ENCODE peak calls at places on chromosomes 4 and X, in ten cellular contexts. One of them, this sample, is unnamed.
A peak's percentile ranks its signal among the peaks of the same experiment; 100 is the strongest.

GRCh38 chrX:108033890-108034289 is 11.0 kb upstream of the VSIG1 start:
- DNase-seq in heart left ventricle: no peak
- DNase-seq in Calu3: no peak
- DNase-seq in dorsolateral prefrontal cortex: no peak
- DNase-seq in HFFc6: no peak
- DNase-seq in IMR-90: no peak
- DNase-seq in left ventricle myocardium inferior: no peak
- DNase-seq in SK-N-SH: no peak
- DNase-seq in right lobe of liver: no peak
- DNase-seq in cardiac muscle cell: no peak
- DNase-seq in this sample: no peak

GRCh38 chr4:181870326-181870725 is 372.9 kb upstream of the TENM3 start:
- DNase-seq in left ventricle myocardium inferior: no peak
- DNase-seq in dorsolateral prefrontal cortex: no peak
- DNase-seq in SK-N-SH: no peak
- DNase-seq in heart left ventricle: no peak
- DNase-seq in Calu3: no peak
- DNase-seq in IMR-90: peak; percentile 79
- DNase-seq in HFFc6: peak; percentile 50
- DNase-seq in cardiac muscle cell: no peak
- DNase-seq in right lobe of liver: no peak
- DNase-seq in this sample: no peak

GRCh38 chrX:41863343-41864203 is 59.8 kb downstream of the CASK start:
- DNase-seq in Calu3: no peak
- DNase-seq in left ventricle myocardium inferior: no peak
- DNase-seq in IMR-90: no peak
- DNase-seq in heart left ventricle: no peak
- DNase-seq in cardiac muscle cell: no peak
- DNase-seq in right lobe of liver: no peak
- DNase-seq in dorsolateral prefrontal cortex: no peak
- DNase-seq in HFFc6: no peak
- DNase-seq in SK-N-SH: no peak
- DNase-seq in this sample: no peak

GRCh38 chr4:184676093-184676492 is 26.6 kb downstream of the PRIMPOL start:
- DNase-seq in SK-N-SH: no peak
- DNase-seq in IMR-90: no peak
- DNase-seq in Calu3: no peak
- DNase-seq in dorsolateral prefrontal cortex: no peak
- DNase-seq in HFFc6: no peak
- DNase-seq in cardiac muscle cell: no peak
- DNase-seq in heart left ventricle: no peak
- DNase-seq in right lobe of liver: no peak
- DNase-seq in left ventricle myocardium inferior: no peak
- DNase-seq in this sample: no peak

GRCh38 chr4:139986621-139987510 is 167.1 kb downstream of the MAML3 start:
- DNase-seq in IMR-90: peak; percentile 28
- DNase-seq in cardiac muscle cell: no peak
- DNase-seq in dorsolateral prefrontal cortex: no peak
- DNase-seq in SK-N-SH: peak; percentile 39
- DNase-seq in HFFc6: no peak
- DNase-seq in heart left ventricle: no peak
- DNase-seq in left ventricle myocardium inferior: no peak
- DNase-seq in Calu3: no peak
- DNase-seq in right lobe of liver: no peak
- DNase-seq in this sample: no peak

GRCh38 chr4:41935652-41936021 is 408 bp downstream of the TMEM33 start:
- DNase-seq in right lobe of liver: no peak
- DNase-seq in SK-N-SH: no peak
- DNase-seq in cardiac muscle cell: no peak
- DNase-seq in heart left ventricle: no peak
- DNase-seq in HFFc6: no peak
- DNase-seq in Calu3: no peak
- DNase-seq in IMR-90: peak; percentile 10
- DNase-seq in dorsolateral prefrontal cortex: no peak
- DNase-seq in left ventricle myocardium inferior: no peak
- DNase-seq in this sample: peak; percentile 34

GRCh38 chr4:98260579-98261290 is 449 bp upstream of the RAP1GDS1 start:
- DNase-seq in dorsolateral prefrontal cortex: peak; percentile 90
- DNase-seq in left ventricle myocardium inferior: peak; percentile 96
- DNase-seq in HFFc6: peak; percentile 93
- DNase-seq in cardiac muscle cell: peak; percentile 97
- DNase-seq in heart left ventricle: peak; percentile 96
- DNase-seq in SK-N-SH: peak; percentile 97
- DNase-seq in IMR-90: peak; percentile 96
- DNase-seq in right lobe of liver: peak; percentile 98
- DNase-seq in Calu3: peak; percentile 91
- DNase-seq in this sample: peak; percentile 98

GRCh38 chr4:114807759-114808404 is 209.3 kb downstream of the UGT8 start:
- DNase-seq in dorsolateral prefrontal cortex: no peak
- DNase-seq in right lobe of liver: no peak
- DNase-seq in SK-N-SH: peak; percentile 38
- DNase-seq in HFFc6: no peak
- DNase-seq in Calu3: peak; percentile 1
- DNase-seq in cardiac muscle cell: peak; percentile 62
- DNase-seq in heart left ventricle: no peak
- DNase-seq in left ventricle myocardium inferior: no peak
- DNase-seq in IMR-90: peak; percentile 3
- DNase-seq in this sample: peak; percentile 43

GRCh38 chr4:36165256-36166005 is 78.9 kb downstream of the ARAP2 start:
- DNase-seq in cardiac muscle cell: no peak
- DNase-seq in SK-N-SH: no peak
- DNase-seq in Calu3: no peak
- DNase-seq in left ventricle myocardium inferior: no peak
- DNase-seq in HFFc6: no peak
- DNase-seq in dorsolateral prefrontal cortex: no peak
- DNase-seq in right lobe of liver: no peak
- DNase-seq in IMR-90: peak; percentile 28
- DNase-seq in heart left ventricle: no peak
- DNase-seq in this sample: no peak

GRCh38 chrX:31181377-31182038 is 109.7 kb upstream of the FTHL17 start:
- DNase-seq in HFFc6: no peak
- DNase-seq in SK-N-SH: no peak
- DNase-seq in IMR-90: no peak
- DNase-seq in heart left ventricle: no peak
- DNase-seq in cardiac muscle cell: no peak
- DNase-seq in Calu3: no peak
- DNase-seq in dorsolateral prefrontal cortex: no peak
- DNase-seq in right lobe of liver: no peak
- DNase-seq in left ventricle myocardium inferior: no peak
- DNase-seq in this sample: no peak

GRCh38 chrX:155262970-155263754 is 1.1 kb downstream of the RAB39B start:
- DNase-seq in dorsolateral prefrontal cortex: no peak
- DNase-seq in IMR-90: no peak
- DNase-seq in heart left ventricle: no peak
- DNase-seq in cardiac muscle cell: no peak
- DNase-seq in right lobe of liver: no peak
- DNase-seq in HFFc6: no peak
- DNase-seq in Calu3: no peak
- DNase-seq in SK-N-SH: no peak
- DNase-seq in left ventricle myocardium inferior: no peak
- DNase-seq in this sample: no peak

GRCh38 chr4:1496116-1496642 is 89.9 kb upstream of the NKX1-1 start:
- DNase-seq in left ventricle myocardium inferior: no peak
- DNase-seq in cardiac muscle cell: no peak
- DNase-seq in SK-N-SH: peak; percentile 6
- DNase-seq in Calu3: no peak
- DNase-seq in HFFc6: no peak
- DNase-seq in IMR-90: no peak
- DNase-seq in heart left ventricle: no peak
- DNase-seq in dorsolateral prefrontal cortex: no peak
- DNase-seq in right lobe of liver: no peak
- DNase-seq in this sample: no peak

GRCh38 chr4:26015133-26015651 is 101.2 kb downstream of the SMIM20 start:
- DNase-seq in IMR-90: peak; percentile 97
- DNase-seq in right lobe of liver: no peak
- DNase-seq in cardiac muscle cell: no peak
- DNase-seq in Calu3: no peak
- DNase-seq in HFFc6: peak; percentile 99
- DNase-seq in heart left ventricle: peak; percentile 53
- DNase-seq in left ventricle myocardium inferior: peak; percentile 61
- DNase-seq in dorsolateral prefrontal cortex: no peak
- DNase-seq in SK-N-SH: no peak
- DNase-seq in this sample: no peak

GRCh38 chr4:8162625-8163024 is 4.0 kb upstream of the ABLIM2 start:
- DNase-seq in cardiac muscle cell: no peak
- DNase-seq in dorsolateral prefrontal cortex: no peak
- DNase-seq in SK-N-SH: no peak
- DNase-seq in Calu3: no peak
- DNase-seq in left ventricle myocardium inferior: no peak
- DNase-seq in HFFc6: no peak
- DNase-seq in heart left ventricle: no peak
- DNase-seq in IMR-90: no peak
- DNase-seq in right lobe of liver: no peak
- DNase-seq in this sample: no peak

GRCh38 chr4:71550220-71551190 is 211.7 kb downstream of the SLC4A4 start:
- DNase-seq in SK-N-SH: no peak
- DNase-seq in right lobe of liver: no peak
- DNase-seq in dorsolateral prefrontal cortex: no peak
- DNase-seq in HFFc6: peak; percentile 82
- DNase-seq in IMR-90: peak; percentile 84
- DNase-seq in left ventricle myocardium inferior: no peak
- DNase-seq in cardiac muscle cell: peak; percentile 54
- DNase-seq in heart left ventricle: no peak
- DNase-seq in Calu3: peak; percentile 18
- DNase-seq in this sample: no peak
- TF ChIP-seq CTCF in SK-N-SH: no peak
- TF ChIP-seq CTCF in right lobe of liver: peak; percentile 7
- TF ChIP-seq CTCF in dorsolateral prefrontal cortex: no peak
- TF ChIP-seq CTCF in HFFc6: peak; percentile 58
- TF ChIP-seq CTCF in IMR-90: peak; percentile 39
- TF ChIP-seq CTCF in left ventricle myocardium inferior: no peak
- TF ChIP-seq CTCF in cardiac muscle cell: peak; percentile 20
- TF ChIP-seq CTCF in heart left ventricle: no peak
- TF ChIP-seq CTCF in Calu3: no peak
- TF ChIP-seq CTCF in this sample: no peak

GRCh38 chr4:158065603-158066002 is 107.2 kb downstream of the GASK1B start:
- DNase-seq in cardiac muscle cell: no peak
- DNase-seq in SK-N-SH: no peak
- DNase-seq in dorsolateral prefrontal cortex: no peak
- DNase-seq in left ventricle myocardium inferior: no peak
- DNase-seq in HFFc6: no peak
- DNase-seq in IMR-90: no peak
- DNase-seq in heart left ventricle: no peak
- DNase-seq in right lobe of liver: no peak
- DNase-seq in Calu3: no peak
- DNase-seq in this sample: no peak
- TF ChIP-seq CTCF in cardiac muscle cell: no peak
- TF ChIP-seq CTCF in SK-N-SH: no peak
- TF ChIP-seq CTCF in dorsolateral prefrontal cortex: no peak
- TF ChIP-seq CTCF in left ventricle myocardium inferior: no peak
- TF ChIP-seq CTCF in HFFc6: no peak
- TF ChIP-seq CTCF in IMR-90: no peak
- TF ChIP-seq CTCF in heart left ventricle: no peak
- TF ChIP-seq CTCF in right lobe of liver: no peak
- TF ChIP-seq CTCF in Calu3: no peak
- TF ChIP-seq CTCF in this sample: no peak

DNA sequence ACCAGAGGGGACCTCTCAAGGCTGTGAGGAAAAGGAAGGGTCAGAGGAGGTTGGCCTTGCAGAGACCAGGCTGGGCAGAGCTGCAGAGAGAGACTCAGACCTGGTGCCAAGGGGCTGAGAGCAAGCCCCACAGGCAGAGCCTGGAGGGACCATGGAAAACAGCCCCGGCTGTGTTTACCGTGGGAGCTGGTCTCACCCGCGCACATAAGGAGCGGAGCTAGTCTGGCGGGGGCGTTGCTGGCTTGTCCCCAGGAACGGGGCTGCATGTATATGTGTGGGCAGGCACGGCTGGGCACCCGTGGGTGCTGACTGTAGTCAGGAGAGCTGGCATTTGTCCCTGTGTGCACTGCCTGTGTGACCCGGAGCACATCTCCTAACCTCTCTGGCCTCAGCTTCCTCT is 45.7 kb downstream of the C4orf50 start:
- DNase-seq in right lobe of liver: no peak
- DNase-seq in cardiac muscle cell: no peak
- DNase-seq in IMR-90: no peak
- DNase-seq in left ventricle myocardium inferior: no peak
- DNase-seq in heart left ventricle: no peak
- DNase-seq in HFFc6: no peak
- DNase-seq in dorsolateral prefrontal cortex: no peak
- DNase-seq in SK-N-SH: no peak
- DNase-seq in Calu3: no peak
- DNase-seq in this sample: no peak
- TF ChIP-seq CTCF in right lobe of liver: no peak
- TF ChIP-seq CTCF in cardiac muscle cell: no peak
- TF ChIP-seq CTCF in IMR-90: no peak
- TF ChIP-seq CTCF in left ventricle myocardium inferior: no peak
- TF ChIP-seq CTCF in heart left ventricle: no peak
- TF ChIP-seq CTCF in HFFc6: no peak
- TF ChIP-seq CTCF in dorsolateral prefrontal cortex: no peak
- TF ChIP-seq CTCF in SK-N-SH: no peak
- TF ChIP-seq CTCF in Calu3: no peak
- TF ChIP-seq CTCF in this sample: no peak

DNA sequence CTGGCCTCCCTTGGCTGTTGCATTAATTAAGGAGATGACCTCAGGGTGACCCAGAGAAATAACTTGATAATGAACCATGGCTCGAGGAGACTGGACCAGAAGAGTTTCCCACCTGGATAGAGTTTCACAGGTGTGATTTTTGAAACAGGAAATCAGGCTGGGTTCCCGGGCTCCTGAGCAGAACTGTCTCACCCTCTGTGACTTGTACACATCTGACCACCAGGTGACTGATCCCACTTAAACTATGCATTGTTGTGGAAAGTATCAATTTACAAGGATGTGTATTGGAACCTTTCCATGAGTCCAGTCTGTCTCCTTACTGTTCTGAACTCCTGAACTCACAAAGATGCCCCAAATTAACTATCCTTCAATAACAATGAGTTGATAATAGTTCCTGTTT is 220.3 kb downstream of the PTTG2 start:
- DNase-seq in heart left ventricle: no peak
- DNase-seq in left ventricle myocardium inferior: no peak
- DNase-seq in right lobe of liver: no peak
- DNase-seq in HFFc6: no peak
- DNase-seq in SK-N-SH: no peak
- DNase-seq in dorsolateral prefrontal cortex: no peak
- DNase-seq in IMR-90: peak; percentile 47
- DNase-seq in Calu3: peak; percentile 19
- DNase-seq in cardiac muscle cell: no peak
- DNase-seq in this sample: no peak
- TF ChIP-seq CTCF in heart left ventricle: no peak
- TF ChIP-seq CTCF in left ventricle myocardium inferior: no peak
- TF ChIP-seq CTCF in right lobe of liver: peak; percentile 11
- TF ChIP-seq CTCF in HFFc6: peak; percentile 7
- TF ChIP-seq CTCF in SK-N-SH: no peak
- TF ChIP-seq CTCF in dorsolateral prefrontal cortex: no peak
- TF ChIP-seq CTCF in IMR-90: no peak
- TF ChIP-seq CTCF in Calu3: no peak
- TF ChIP-seq CTCF in cardiac muscle cell: no peak
- TF ChIP-seq CTCF in this sample: no peak

GRCh38 chrX:144214651-144215050 is 330.8 kb downstream of the UBE2NL start:
- DNase-seq in HFFc6: no peak
- DNase-seq in Calu3: no peak
- DNase-seq in cardiac muscle cell: no peak
- DNase-seq in left ventricle myocardium inferior: no peak
- DNase-seq in SK-N-SH: no peak
- DNase-seq in right lobe of liver: no peak
- DNase-seq in dorsolateral prefrontal cortex: no peak
- DNase-seq in heart left ventricle: no peak
- DNase-seq in IMR-90: no peak
- DNase-seq in this sample: no peak

GRCh38 chrX:144219035-144219434 is 335.2 kb downstream of the UBE2NL start:
- DNase-seq in right lobe of liver: peak; percentile 81
- DNase-seq in heart left ventricle: no peak
- DNase-seq in HFFc6: no peak
- DNase-seq in SK-N-SH: no peak
- DNase-seq in left ventricle myocardium inferior: no peak
- DNase-seq in cardiac muscle cell: peak; percentile 48
- DNase-seq in Calu3: no peak
- DNase-seq in IMR-90: no peak
- DNase-seq in dorsolateral prefrontal cortex: no peak
- DNase-seq in this sample: no peak
- TF ChIP-seq CTCF in right lobe of liver: no peak
- TF ChIP-seq CTCF in heart left ventricle: no peak
- TF ChIP-seq CTCF in HFFc6: no peak
- TF ChIP-seq CTCF in SK-N-SH: peak; percentile 28
- TF ChIP-seq CTCF in left ventricle myocardium inferior: no peak
- TF ChIP-seq CTCF in cardiac muscle cell: no peak
- TF ChIP-seq CTCF in Calu3: no peak
- TF ChIP-seq CTCF in IMR-90: no peak
- TF ChIP-seq CTCF in dorsolateral prefrontal cortex: no peak
- TF ChIP-seq CTCF in this sample: no peak